ENCODE peak calls at places on chromosome 5, in nine cellular contexts. X is glutamatergic neuron; W is iPS DF 6.9; H is activated CD4-positive, CD25-positive, alpha-beta regulatory T cell; G is naive thymus-derived CD8-positive, alpha-beta T cell; Y is NCI-H1436; T is T-cell; V is omental fat pad; R is breast epithelium. Q is an unnamed sample.

GRCh38 chr5:138573949-138574670 is 1.1 kb downstream of the HSPA9 start:
- DNase-seq in Y (no peak), H (no peak), T (no peak), V (no peak), X (no peak), W (no peak), R (no peak), G (no peak), Q (no peak)

GRCh38 chr5:28473531-28474107 is 1435.2 kb upstream of the CDH9 start:
- DNase-seq in W (no peak), Y (no peak), H (no peak), X (no peak), V (no peak), R (no peak), T (no peak), G (no peak), Q (no peak)

GRCh38 chr5:87746341-87746740 is 333.6 kb upstream of the CCNH start:
- DNase-seq in X (no peak), H (no peak), Y (no peak), T (no peak), W (no peak), G (no peak), V (no peak), R (no peak), Q (no peak)

GRCh38 chr5:23763170-23763569 is 255.8 kb downstream of the PRDM9 start:
- DNase-seq in W (no peak), R (no peak), X (no peak), Y (no peak), G (no peak), T (no peak), V (no peak), H (no peak), Q (no peak)

GRCh38 chr5:137181685-137182084 is 317.4 kb downstream of the SPOCK1 start:
- DNase-seq in G (no peak), X (no peak), R (no peak), T (no peak), Y (no peak), W (no peak), H (no peak), V (no peak), Q (no peak)

GRCh38 chr5:10975915-10976314 is 214.9 kb upstream of the DAP start:
- DNase-seq in Y (no peak), X (no peak), H (no peak), W (no peak), R (no peak), V (no peak), T (no peak), G (no peak), Q (no peak)

GRCh38 chr5:13921573-13921972 is 22.9 kb downstream of the DNAH5 start:
- DNase-seq in W (no peak), H (no peak), T (no peak), Y (no peak), X (no peak), R (no peak), G (no peak), V (no peak), Q (no peak)

GRCh38 chr5:6875376-6875775 is 162.1 kb downstream of the TENT4A start:
- DNase-seq in R (no peak), G (no peak), T (no peak), H (no peak), X (no peak), Y (no peak), V (no peak), W (no peak), Q (no peak)

GRCh38 chr5:80382488-80382887 is 25.4 kb upstream of the ZFYVE16 start:
- DNase-seq in Y (no peak), R (no peak), V (no peak), G (no peak), X (no peak), W (no peak), T (no peak), H (no peak), Q (no peak)

GRCh38 chr5:99187611-99188010 is 258.8 kb upstream of the CHD1 start:
- DNase-seq in G (no peak), X (no peak), R (no peak), V (no peak), W (no peak), Y (no peak), T (no peak), H (no peak), Q (no peak)

GRCh38 chr5:75412111-75412990 is 75.3 kb downstream of the HMGCR start:
- DNase-seq in X (no peak), V (no peak), G (no peak), R (no peak), W (no peak), T (no peak), Y (no peak), H (no peak), Q (no peak)

GRCh38 chr5:132466453-132467291 is 23.9 kb downstream of the IRF1 start:
- DNase-seq in Y (no peak), G (no peak), X (no peak), T (peak; percentile 74), R (no peak), V (no peak), W (no peak), H (no peak), Q (no peak)

GRCh38 chr5:149220750-149221149 is 50.9 kb upstream of the AFAP1L1 start:
- DNase-seq in R (no peak), T (no peak), G (no peak), X (no peak), W (no peak), V (no peak), H (no peak), Y (no peak), Q (no peak)

GRCh38 chr5:152650413-152650812 is 245.3 kb upstream of the NMUR2 start:
- DNase-seq in V (no peak), T (no peak), Y (no peak), G (no peak), W (no peak), R (no peak), H (no peak), X (no peak), Q (no peak)

GRCh38 chr5:124053340-124053739 is 541.4 kb downstream of the CSNK1G3 start:
- DNase-seq in R (no peak), H (no peak), Y (no peak), X (no peak), W (no peak), V (no peak), T (no peak), G (no peak), Q (no peak)

GRCh38 chr5:10145922-10146321 is 103.8 kb downstream of the ATPSCKMT start:
- DNase-seq in Y (no peak), V (no peak), T (no peak), W (no peak), G (no peak), R (no peak), X (no peak), H (no peak), Q (peak; percentile 39)

GRCh38 chr5:39117401-39117800 is 43.2 kb upstream of the RICTOR start:
- DNase-seq in R (no peak), T (no peak), X (no peak), Y (no peak), G (no peak), W (no peak), H (no peak), V (no peak), Q (no peak)

GRCh38 chr5:149886060-149886459 is 58.5 kb downstream of the PDE6A start:
- DNase-seq in V (no peak), Y (no peak), H (no peak), R (no peak), G (no peak), W (no peak), X (no peak), T (no peak), Q (no peak)

GRCh38 chr5:145941677-145942130 is 5.3 kb downstream of the SH3RF2 start:
- DNase-seq in H (no peak), V (no peak), G (no peak), Y (no peak), X (no peak), W (no peak), R (no peak), T (no peak), Q (no peak)

GRCh38 chr5:44001675-44002380 is 387.4 kb downstream of the FGF10 start:
- DNase-seq in R (no peak), Y (no peak), V (no peak), W (no peak), H (no peak), T (no peak), X (no peak), G (no peak), Q (no peak)

GRCh38 chr5:170632266-170632984 is 128.6 kb downstream of the KCNIP1 start:
- DNase-seq in R (no peak), X (no peak), H (no peak), G (no peak), Y (no peak), V (no peak), W (no peak), T (no peak), Q (no peak)

GRCh38 chr5:21681906-21682305 is 1171.2 kb downstream of the CDH12 start:
- DNase-seq in T (no peak), R (no peak), G (no peak), Y (no peak), X (no peak), W (no peak), V (no peak), H (no peak), Q (no peak)

GRCh38 chr5:72537166-72537565 is 30.0 kb upstream of the ZNF366 start:
- DNase-seq in H (no peak), G (no peak), Y (peak; percentile 48), R (no peak), X (no peak), V (no peak), W (no peak), T (no peak), Q (no peak)

GRCh38 chr5:172757394-172758010 is 13.5 kb downstream of the DUSP1 start:
- DNase-seq in W (no peak), T (no peak), V (no peak), X (no peak), Y (no peak), R (no peak), G (no peak), H (no peak), Q (no peak)

GRCh38 chr5:142618125-142618524 is 67.8 kb downstream of the FGF1 start:
- DNase-seq in Y (no peak), R (no peak), W (no peak), H (no peak), G (no peak), X (no peak), T (no peak), V (no peak), Q (no peak)

GRCh38 chr5:56569576-56569975 is 245.8 kb upstream of the MAP3K1 start:
- DNase-seq in V (no peak), R (no peak), Y (no peak), X (no peak), T (no peak), W (no peak), H (no peak), G (no peak), Q (peak; percentile 15)

GRCh38 chr5:154937186-154937717 is 759 bp downstream of the GEMIN5 start:
- DNase-seq in W (no peak), V (no peak), G (no peak), H (no peak), Y (no peak), X (no peak), T (no peak), R (no peak), Q (peak; percentile 16)

GRCh38 chr5:152560508-152561137 is 155.5 kb upstream of the NMUR2 start:
- DNase-seq in W (peak; percentile 48), T (no peak), Y (peak; percentile 53), R (no peak), G (no peak), H (no peak), X (peak; percentile 83), V (peak; percentile 54), Q (peak; percentile 64)

GRCh38 chr5:13325765-13326164 is 618.7 kb downstream of the DNAH5 start:
- DNase-seq in W (no peak), T (no peak), R (no peak), Y (no peak), G (no peak), X (no peak), V (no peak), H (no peak), Q (no peak)

GRCh38 chr5:66903709-66904108 is 292.9 kb downstream of the CD180 start:
- DNase-seq in Y (no peak), G (no peak), W (no peak), R (no peak), H (no peak), V (no peak), T (no peak), X (no peak), Q (no peak)